ENCODE peak calls at places on chromosomes 16 and 17, in seven cellular contexts. A is AG04449, X is hepatic stellate cell, R is GM03348, E is D341Med, O is GOT3, Y is DMS153. C is an unnamed sample.
A peak's percentile ranks its signal among the peaks of the same experiment; 100 is the strongest.

GRCh38 chr17:13601776-13602551 is at the start of gene HS3ST3A1:
- DNase-seq in E (peak; percentile 16), Y (no peak), A (no peak), X (peak; percentile 79), O (peak; percentile 38), R (peak; percentile 95), C (peak; percentile 88)

GRCh38 chr17:47205419-47205963 is 3.7 kb upstream of the MYL4 start:
- DNase-seq in R (peak; percentile 71), X (peak; percentile 64), O (peak; percentile 37), E (no peak), Y (peak; percentile 79), A (peak; percentile 63), C (peak; percentile 31)

GRCh38 chr16:77596243-77596642 is 126.1 kb upstream of the NUDT7 start:
- DNase-seq in A (no peak), Y (no peak), O (no peak), X (no peak), R (no peak), E (no peak), C (no peak)

GRCh38 chr17:80474933-80475915 is 1.2 kb downstream of the NPTX1 start:
- DNase-seq in A (no peak), R (no peak), X (peak; percentile 47), E (peak; percentile 73), O (no peak), Y (no peak), C (peak; percentile 30)

GRCh38 chr16:28866454-28866804 is 2.8 kb downstream of the SH2B1 start:
- DNase-seq in X (no peak), A (no peak), R (no peak), E (no peak), Y (no peak), O (no peak), C (no peak)

GRCh38 chr16:47045023-47045422 is 71.5 kb upstream of the DNAJA2 start:
- DNase-seq in O (no peak), Y (no peak), E (no peak), R (no peak), A (no peak), X (no peak), C (no peak)

GRCh38 chr17:46159686-46160085 is 33.5 kb downstream of the KANSL1 start:
- DNase-seq in E (no peak), Y (no peak), R (peak; percentile 75), X (peak; percentile 79), A (peak; percentile 26), O (no peak), C (no peak)

GRCh38 chr16:67594256-67594915 is 32.1 kb downstream of the CTCF start:
- DNase-seq in R (no peak), X (no peak), A (no peak), O (no peak), E (no peak), Y (no peak), C (no peak)

GRCh38 chr16:10950393-10950792 is 6.0 kb downstream of the CLEC16A start:
- DNase-seq in O (no peak), A (no peak), E (no peak), Y (no peak), R (no peak), X (no peak), C (no peak)

GRCh38 chr17:57121308-57122042 is 36.4 kb downstream of the AKAP1 start:
- DNase-seq in E (peak; percentile 77), R (peak; percentile 73), A (peak; percentile 4), O (no peak), X (peak; percentile 62), Y (no peak), C (peak; percentile 66)

GRCh38 chr16:85303354-85303883 is 191.1 kb upstream of the CIBAR2 start:
- DNase-seq in R (no peak), O (no peak), E (peak; percentile 60), Y (no peak), A (no peak), X (peak; percentile 81), C (peak; percentile 85)

GRCh38 chr16:4410335-4411075 is 5.9 kb downstream of the CORO7 start:
- DNase-seq in R (no peak), A (peak; percentile 80), O (no peak), Y (peak; percentile 82), E (no peak), X (peak; percentile 82), C (no peak)

GRCh38 chr16:86567701-86568571 is 1.3 kb downstream of the FOXC2 start:
- DNase-seq in A (no peak), R (peak; percentile 60), X (peak; percentile 60), E (no peak), O (no peak), Y (no peak), C (peak; percentile 64)

GRCh38 chr16:54347961-54348360 is 61.4 kb upstream of the IRX3 start:
- DNase-seq in A (no peak), Y (no peak), O (no peak), E (no peak), X (no peak), R (no peak), C (no peak)

GRCh38 chr16:51201604-51202003 is 50.5 kb upstream of the SALL1 start:
- DNase-seq in E (no peak), A (no peak), O (no peak), X (no peak), Y (no peak), R (no peak), C (no peak)

GRCh38 chr16:55526448-55526847 is 17.6 kb downstream of the LPCAT2 start:
- DNase-seq in O (no peak), R (no peak), Y (no peak), A (no peak), X (no peak), E (no peak), C (no peak)